ENCODE peak calls at places on chromosome 2, in seven cellular contexts. J, Z, R, E, M, U and A are unnamed samples.

GRCh38 chr2:241855888-241856422 is 2.7 kb downstream of the PDCD1 start:
- DNase-seq in J (peak), Z (no peak), R (no peak), E (no peak), M (no peak), U (peak), A (no peak)

GRCh38 chr2:19021100-19021476 is 337.3 kb downstream of the OSR1 start:
- DNase-seq in J (no peak), Z (no peak), R (no peak), E (peak), M (no peak), U (no peak), A (peak)

GRCh38 chr2:88933980-88934379 is 242.5 kb downstream of the RPIA start:
- DNase-seq in J (no peak), Z (peak), R (no peak), E (no peak), M (no peak), U (no peak), A (no peak)

GRCh38 chr2:71846669-71847291 is 300.9 kb downstream of the CYP26B1 start:
- DNase-seq in J (no peak), Z (no peak), R (no peak), E (peak), M (no peak), U (no peak), A (peak)

GRCh38 chr2:113716291-113716690 is 40.2 kb downstream of the SLC35F5 start:
- DNase-seq in J (no peak), Z (no peak), R (no peak), E (peak), M (no peak), U (no peak), A (peak)

GRCh38 chr2:151111599-151112278 is 149.9 kb downstream of the RBM43 start:
- DNase-seq in J (no peak), Z (no peak), R (no peak), E (peak), M (no peak), U (no peak), A (peak)

GRCh38 chr2:54665436-54665856 is 58.0 kb upstream of the EML6 start:
- DNase-seq in J (no peak), Z (peak), R (no peak), E (peak), M (peak), U (no peak), A (peak)

GRCh38 chr2:166090900-166091299 is 36.9 kb downstream of the SCN1A start:
- DNase-seq in J (no peak), Z (no peak), R (no peak), E (peak), M (no peak), U (no peak), A (peak)

GRCh38 chr2:148927010-148927409 is 52.0 kb downstream of the KIF5C start:
- DNase-seq in J (no peak), Z (peak), R (no peak), E (no peak), M (peak), U (no peak), A (no peak)

GRCh38 chr2:104804148-104804890 is 49.6 kb upstream of the POU3F3 start:
- DNase-seq in J (no peak), Z (no peak), R (no peak), E (no peak), M (no peak), U (no peak), A (no peak)
- TF ChIP-seq CTCF in J (no peak), Z (no peak), R (peak), E (no peak), M (no peak), U (no peak), A (no peak)

GRCh38 chr2:120773186-120773800 is 37.6 kb downstream of the GLI2 start:
- DNase-seq in J (no peak), Z (no peak), R (peak), E (no peak), M (no peak), U (no peak), A (no peak)

GRCh38 chr2:120770641-120771040 is 35.0 kb downstream of the GLI2 start:
- DNase-seq in J (no peak), Z (no peak), R (no peak), E (no peak), M (no peak), U (no peak), A (no peak)

GRCh38 chr2:120771556-120772208 is 36.0 kb downstream of the GLI2 start:
- DNase-seq in J (no peak), Z (no peak), R (peak), E (peak), M (no peak), U (peak), A (peak)

GRCh38 chr2:120771111-120771555 is 35.5 kb downstream of the GLI2 start:
- DNase-seq in J (peak), Z (no peak), R (no peak), E (no peak), M (no peak), U (no peak), A (no peak)

DNA sequence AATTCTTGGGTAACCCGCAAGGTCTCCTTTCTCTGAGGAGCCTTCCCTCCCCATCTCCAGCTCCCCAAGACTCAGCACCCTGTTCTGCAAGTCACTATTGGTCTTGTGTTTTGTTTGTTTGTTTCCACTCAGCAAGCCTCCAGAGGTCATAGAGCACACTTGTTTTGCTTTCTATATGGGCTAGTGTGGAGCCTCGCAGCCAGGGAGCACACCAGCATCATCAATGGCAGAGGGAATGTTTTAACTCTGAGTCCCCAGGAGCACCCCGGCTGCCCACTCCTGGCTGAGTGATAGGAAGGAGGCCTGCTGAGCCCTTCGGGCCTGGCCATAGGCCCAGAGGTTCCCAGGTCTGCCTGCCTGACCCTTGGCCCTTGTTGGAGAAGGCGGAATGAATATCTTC is 36.6 kb downstream of the GLI2 start:
- DNase-seq in J (no peak), Z (no peak), R (peak), E (no peak), M (no peak), U (no peak), A (no peak)
- H3K4me3 ChIP-seq in J (no peak), Z (no peak), R (no peak), E (no peak), M (no peak), U (no peak), A (no peak)

DNA sequence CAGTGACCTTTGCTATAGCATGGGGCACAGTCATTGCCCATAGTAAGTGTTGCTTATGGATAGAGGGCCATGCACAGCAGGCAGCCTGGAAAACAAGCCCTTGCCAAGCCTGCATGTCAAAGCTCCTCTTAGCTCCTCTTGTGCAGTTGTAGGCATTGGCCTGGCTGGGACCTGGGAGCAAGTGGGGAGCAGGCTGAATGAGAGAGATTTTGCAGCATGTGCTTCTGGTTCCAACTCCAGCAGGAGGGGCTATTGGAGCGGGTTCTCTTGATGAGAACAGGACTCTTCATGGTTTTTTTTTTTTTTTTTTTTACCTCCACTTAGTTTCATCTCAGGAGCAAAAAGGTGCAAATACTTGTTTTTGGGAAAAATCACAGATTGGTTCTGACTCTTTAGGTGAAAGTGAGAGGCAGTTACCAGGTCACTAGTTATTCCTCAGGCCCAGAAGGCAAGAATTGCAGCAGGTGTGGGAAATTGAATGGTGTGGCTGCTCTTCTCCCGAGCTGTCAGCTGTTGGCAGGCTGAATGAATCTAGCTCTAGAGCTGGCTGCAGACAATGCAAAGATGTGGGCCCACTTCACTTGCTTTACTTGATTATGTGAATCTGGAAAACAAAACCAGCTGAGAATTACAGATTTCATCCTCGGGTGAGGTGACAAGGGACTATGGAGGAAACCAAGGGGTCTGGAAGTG is 95.9 kb downstream of the MAP4K4 start:
- DNase-seq in J (no peak), Z (no peak), R (no peak), E (no peak), M (peak), U (no peak), A (no peak)
- TF ChIP-seq CTCF in J (no peak), Z (no peak), R (no peak), E (peak), M (no peak), U (no peak), A (no peak)

GRCh38 chr2:6916224-6916623 is 988 bp upstream of the RNF144A start:
- DNase-seq in J (no peak), Z (no peak), R (no peak), E (no peak), M (no peak), U (no peak), A (no peak)

GRCh38 chr2:6917761-6918421 is 679 bp downstream of the RNF144A start:
- DNase-seq in J (peak), Z (no peak), R (peak), E (no peak), M (no peak), U (no peak), A (no peak)

GRCh38 chr2:6917071-6917760 is at the start of gene RNF144A:
- DNase-seq in J (peak), Z (peak), R (peak), E (peak), M (peak), U (no peak), A (peak)

GRCh38 chr2:6915399-6915798 is 1.8 kb upstream of the RNF144A start:
- DNase-seq in J (no peak), Z (no peak), R (no peak), E (no peak), M (no peak), U (no peak), A (no peak)

DNA sequence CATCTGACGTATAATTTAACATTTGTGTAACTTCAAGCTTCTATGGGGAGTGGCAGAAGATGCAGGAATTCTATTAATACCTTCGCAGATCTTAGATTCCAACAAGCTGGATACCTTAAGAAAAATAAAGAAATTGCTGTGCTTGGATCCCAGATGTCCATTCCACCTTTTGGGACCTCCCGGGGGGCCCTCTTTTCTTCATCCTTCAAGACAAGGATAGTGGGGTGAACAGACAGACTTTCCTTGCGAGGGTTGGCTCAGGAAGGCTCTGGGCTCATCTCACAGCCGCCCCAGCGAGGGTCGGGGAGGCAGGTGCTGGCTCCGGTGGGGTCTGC is 509 bp upstream of the RNF144A start:
- DNase-seq in J (no peak), Z (no peak), R (no peak), E (no peak), M (no peak), U (no peak), A (no peak)
- H3K4me3 ChIP-seq in J (peak), Z (no peak), R (peak), E (peak), M (peak), U (peak), A (peak)